ENCODE peak calls at places on chromosomes 11 and 22, in ten cellular contexts. K, S, W, V, I, R, P, G, J and O are unnamed samples. For H3K9me3, the result is how much of the 10 kb centered on the place peaks cover.

GRCh38 chr11:111230122-111230465 is 15.4 kb upstream of the POU2AF2 start:
- DNase-seq in G (no peak), W (no peak), R (no peak), S (no peak), J (no peak), V (no peak), I (no peak), K (no peak), P (no peak), O (no peak)

GRCh38 chr22:21718492-21718891 is 17.1 kb downstream of the YPEL1 start:
- DNase-seq in I (no peak), J (no peak), G (no peak), R (no peak), V (no peak), W (no peak), K (no peak), P (no peak), S (no peak), O (no peak)

GRCh38 chr11:63020671-63021255 is 5.1 kb upstream of the SLC22A8 start:
- DNase-seq in K (no peak), G (no peak), W (no peak), R (no peak), J (no peak), S (no peak), V (peak), I (no peak), P (no peak), O (no peak)

GRCh38 chr11:113723706-113724246 is 17.7 kb upstream of the TMPRSS5 start:
- DNase-seq in J (no peak), I (no peak), V (no peak), P (no peak), S (no peak), G (no peak), R (no peak), K (no peak), W (no peak), O (no peak)

GRCh38 chr11:2792376-2793250 is 92.8 kb upstream of the KCNQ1OT1 start:
- DNase-seq in J (peak), G (peak), R (no peak), P (no peak), W (peak), K (no peak), V (no peak), S (no peak), I (peak), O (peak)

GRCh38 chr22:27859336-27859735 is 57.8 kb upstream of the MN1 start:
- DNase-seq in G (no peak), J (no peak), I (no peak), K (no peak), R (no peak), S (no peak), P (no peak), W (no peak), V (no peak), O (no peak)

GRCh38 chr11:67287355-67288197 is 1.5 kb upstream of the ANKRD13D start:
- DNase-seq in K (no peak), S (no peak), J (peak), P (no peak), I (peak), G (no peak), R (no peak), V (no peak), W (no peak), O (no peak)

GRCh38 chr11:76807206-76807875 is 24.2 kb downstream of the TSKU start:
- DNase-seq in R (peak), V (peak), W (peak), J (peak), I (peak), S (no peak), G (peak), K (no peak), P (peak), O (peak)

GRCh38 chr11:57568330-57568766 is 876 bp upstream of the UBE2L6 start:
- DNase-seq in I (no peak), S (no peak), G (no peak), P (peak), W (no peak), V (no peak), K (peak), J (peak), R (peak), O (peak)

GRCh38 chr11:65559951-65560537 is 1.9 kb upstream of the LTBP3 start:
- DNase-seq in I (no peak), G (no peak), R (no peak), P (peak), S (no peak), V (peak), K (no peak), W (no peak), J (no peak), O (peak)

GRCh38 chr11:111539426-111540113 is 950 bp upstream of the LAYN start:
- DNase-seq in I (no peak), K (no peak), G (no peak), W (no peak), J (no peak), R (no peak), V (no peak), S (no peak), P (no peak), O (no peak)

GRCh38 chr11:13949876-13950275 is 12.6 kb upstream of the SPON1 start:
- DNase-seq in S (no peak), I (no peak), J (no peak), G (no peak), K (no peak), V (no peak), P (peak), R (no peak), W (no peak), O (no peak)

GRCh38 chr11:33735426-33736147 is 636 bp downstream of the CD59 start:
- DNase-seq in G (peak), R (peak), S (peak), V (peak), P (peak), I (peak), W (no peak), J (no peak), K (no peak), O (no peak)

GRCh38 chr11:82733444-82734119 is at the start of gene FAM181B:
- DNase-seq in R (no peak), W (peak), P (peak), K (no peak), G (peak), S (no peak), V (peak), J (peak), I (peak), O (peak)

GRCh38 chr11:120326228-120326627 is 1.1 kb downstream of the TLCD5 start:
- DNase-seq in S (no peak), G (no peak), V (peak), J (no peak), R (no peak), I (no peak), K (no peak), W (no peak), P (peak), O (no peak)

GRCh38 chr11:104531075-104531474 is 367.1 kb upstream of the PDGFD start:
- DNase-seq in J (no peak), P (no peak), K (no peak), G (no peak), I (no peak), R (no peak), W (no peak), S (no peak), V (peak), O (no peak)

GRCh38 chr11:44814881-44815592 is 88.3 kb downstream of the TSPAN18 start:
- DNase-seq in P (peak), R (no peak), I (no peak), W (no peak), G (no peak), J (no peak), V (no peak), K (no peak), S (no peak), O (no peak)

GRCh38 chr11:117457031-117457785 is 129.6 kb downstream of the CEP164 start:
- DNase-seq in K (no peak), J (no peak), I (no peak), S (no peak), R (no peak), W (no peak), P (no peak), V (no peak), G (no peak), O (no peak)

GRCh38 chr22:41799486-41800347 is 762 bp upstream of the CCDC134 start:
- DNase-seq in K (no peak), S (no peak), I (peak), J (peak), W (peak), P (peak), G (peak), V (no peak), R (no peak), O (peak)

GRCh38 chr11:21289686-21290085 is 620.3 kb downstream of the NELL1 start:
- DNase-seq in S (no peak), R (no peak), I (no peak), V (no peak), J (no peak), K (no peak), W (no peak), P (no peak), G (no peak), O (no peak)

GRCh38 chr11:97454988-97455387 is 1065.2 kb downstream of the JRKL start:
- DNase-seq in J (no peak), I (no peak), W (no peak), V (no peak), P (peak), K (no peak), S (no peak), R (no peak), G (no peak), O (no peak)

GRCh38 chr22:31857247-31857646 is 87.1 kb upstream of the YWHAH start:
- DNase-seq in I (no peak), V (no peak), W (no peak), J (no peak), R (no peak), P (no peak), G (no peak), K (no peak), S (no peak), O (no peak)

GRCh38 chr22:25029181-25029580 is 76.7 kb downstream of the KIAA1671 start:
- DNase-seq in W (no peak), V (no peak), G (no peak), K (no peak), I (no peak), R (no peak), S (no peak), P (no peak), J (no peak), O (no peak)

GRCh38 chr11:118010738-118011461 is 24.7 kb downstream of the IL10RA start:
- DNase-seq in K (no peak), J (peak), S (no peak), I (peak), G (peak), W (no peak), R (no peak), P (no peak), V (no peak), O (no peak)

GRCh38 chr11:940496-941135 is 14.9 kb downstream of the AP2A2 start:
- DNase-seq in P (no peak), R (no peak), V (no peak), K (no peak), G (no peak), S (no peak), W (no peak), J (no peak), I (no peak), O (no peak)

GRCh38 chr22:37242395-37242918 is 1.6 kb downstream of the RAC2 start:
- DNase-seq in W (no peak), J (peak), G (peak), R (peak), P (peak), K (no peak), S (peak), V (no peak), I (peak), O (peak)

GRCh38 chr11:30914143-30914762 is 328.1 kb upstream of the MPPED2 start:
- DNase-seq in S (no peak), P (peak), W (no peak), G (peak), V (peak), R (no peak), J (peak), I (peak), K (peak), O (peak)

GRCh38 chr11:122649133-122649532 is 6.4 kb upstream of the UBASH3B start:
- DNase-seq in R (no peak), S (no peak), K (no peak), W (no peak), J (no peak), G (no peak), V (no peak), I (no peak), P (peak), O (no peak)

GRCh38 chr22:30036656-30037055 is 43.6 kb upstream of the HORMAD2 start:
- DNase-seq in G (no peak), K (no peak), R (no peak), J (no peak), I (no peak), V (peak), S (no peak), W (no peak), P (no peak), O (no peak)

GRCh38 chr11:60165946-60166345 is 16.9 kb downstream of the MS4A6A start:
- DNase-seq in P (no peak), G (no peak), V (no peak), K (no peak), I (no peak), R (no peak), W (no peak), J (no peak), S (no peak), O (no peak)

GRCh38 chr11:110858556-110858921 is 146.3 kb upstream of the ARHGAP20 start:
- DNase-seq in K (no peak), J (peak), I (peak), V (no peak), W (peak), G (peak), R (no peak), S (no peak), P (peak), O (peak)

GRCh38 chr11:62444271-62444833 is 25.5 kb downstream of the SCGB1A1 start:
- DNase-seq in J (peak), V (no peak), W (peak), R (no peak), G (peak), P (peak), S (no peak), I (peak), K (peak), O (peak)

GRCh38 chr22:37561209-37562048 is 1.1 kb downstream of the CDC42EP1 start:
- DNase-seq in R (peak), P (peak), V (peak), S (peak), K (peak), G (peak), W (peak), I (peak), J (peak), O (peak)

GRCh38 chr22:45818130-45819085 is 146.8 kb downstream of the ATXN10 start:
- DNase-seq in R (no peak), J (no peak), G (no peak), S (no peak), W (no peak), V (no peak), K (no peak), I (peak), P (no peak), O (no peak)

GRCh38 chr11:114141863-114142590 is 82.5 kb downstream of the ZBTB16 start:
- DNase-seq in I (no peak), G (no peak), W (no peak), R (no peak), V (no peak), S (no peak), P (no peak), K (no peak), J (no peak), O (no peak)

GRCh38 chr11:66852466-66853241 is 4.2 kb upstream of the LRFN4 start:
- DNase-seq in I (no peak), S (no peak), R (no peak), V (no peak), P (no peak), W (no peak), G (no peak), K (no peak), J (no peak), O (no peak)

GRCh38 chr11:797300-798092 is 585 bp downstream of the SLC25A22 start:
- DNase-seq in I (peak), P (peak), G (peak), W (peak), J (peak), R (peak), V (peak), K (peak), S (peak), O (peak)

GRCh38 chr22:36775589-36775965 is 342 bp downstream of the IFT27 start:
- DNase-seq in K (no peak), J (peak), P (peak), W (no peak), I (peak), V (no peak), S (no peak), R (peak), G (peak), O (peak)

GRCh38 chr11:37502202-37502601 is 904.2 kb upstream of the RAG2 start:
- DNase-seq in G (no peak), R (no peak), W (no peak), K (no peak), I (no peak), S (no peak), P (peak), J (no peak), V (no peak), O (no peak)

GRCh38 chr11:46271407-46271806 is 6.1 kb upstream of the CREB3L1 start:
- DNase-seq in J (no peak), W (no peak), R (no peak), S (no peak), I (no peak), K (no peak), P (no peak), G (no peak), V (no peak), O (no peak)
- H3K27ac ChIP-seq in J (no peak), W (no peak), R (no peak), S (no peak), I (peak), K (no peak), P (no peak), G (peak), V (no peak), O (peak)

GRCh38 chr11:11396290-11397042 is 43.4 kb upstream of the CSNK2A3 start:
- DNase-seq in G (no peak), R (no peak), V (peak), J (peak), S (no peak), P (peak), K (peak), I (no peak), W (no peak), O (peak)
- H3K9me3 ChIP-seq in G (under half), R (under half), V (under half), J (under half), S (under half), P (under half), K (under half), I (under half), W (under half), O (under half)

GRCh38 chr11:124758355-124759267 is 3.5 kb downstream of the ESAM start:
- DNase-seq in W (no peak), V (peak), J (peak), R (peak), K (no peak), P (peak), I (peak), S (peak), G (peak), O (peak)
- H3K27ac ChIP-seq in W (peak), V (peak), J (peak), R (no peak), K (no peak), P (no peak), I (peak), S (no peak), G (peak), O (peak)

GRCh38 chr22:47465222-47465621 is 702.8 kb downstream of the TBC1D22A start:
- DNase-seq in K (no peak), R (no peak), S (no peak), W (no peak), I (no peak), J (no peak), V (no peak), P (no peak), G (no peak), O (no peak)

GRCh38 chr22:47463220-47463619 is 700.8 kb downstream of the TBC1D22A start:
- DNase-seq in P (no peak), V (no peak), K (no peak), S (no peak), I (no peak), R (no peak), J (no peak), G (no peak), W (no peak), O (no peak)

GRCh38 chr22:47460870-47461269 is 698.4 kb downstream of the TBC1D22A start:
- DNase-seq in P (no peak), I (no peak), K (no peak), R (no peak), V (peak), G (no peak), J (no peak), W (no peak), S (no peak), O (no peak)

GRCh38 chr22:47465809-47466208 is 703.4 kb downstream of the TBC1D22A start:
- DNase-seq in V (no peak), S (no peak), R (no peak), G (no peak), W (no peak), K (no peak), I (no peak), J (no peak), P (no peak), O (no peak)
- H3K9me3 ChIP-seq in V (under half), S (under half), R (under half), G (under half), W (under half), K (under half), I (under half), J (under half), P (under half), O (under half)

GRCh38 chr11:47571895-47572294 is 6.5 kb downstream of the PTPMT1 start:
- DNase-seq in I (no peak), J (no peak), K (no peak), R (no peak), S (no peak), W (no peak), G (no peak), V (no peak), P (no peak), O (no peak)

GRCh38 chr11:47569646-47570045 is 4.2 kb downstream of the PTPMT1 start:
- DNase-seq in I (no peak), J (no peak), V (no peak), R (no peak), P (no peak), W (no peak), G (no peak), S (no peak), K (no peak), O (no peak)

GRCh38 chr11:47573321-47573720 is 5.4 kb downstream of the KBTBD4 start:
- DNase-seq in R (no peak), G (no peak), K (no peak), V (no peak), S (no peak), J (no peak), P (no peak), W (no peak), I (peak), O (no peak)

GRCh38 chr11:47571012-47571729 is 5.8 kb downstream of the PTPMT1 start:
- DNase-seq in S (no peak), P (no peak), J (no peak), G (no peak), W (no peak), I (no peak), R (no peak), V (no peak), K (no peak), O (no peak)

DNA sequence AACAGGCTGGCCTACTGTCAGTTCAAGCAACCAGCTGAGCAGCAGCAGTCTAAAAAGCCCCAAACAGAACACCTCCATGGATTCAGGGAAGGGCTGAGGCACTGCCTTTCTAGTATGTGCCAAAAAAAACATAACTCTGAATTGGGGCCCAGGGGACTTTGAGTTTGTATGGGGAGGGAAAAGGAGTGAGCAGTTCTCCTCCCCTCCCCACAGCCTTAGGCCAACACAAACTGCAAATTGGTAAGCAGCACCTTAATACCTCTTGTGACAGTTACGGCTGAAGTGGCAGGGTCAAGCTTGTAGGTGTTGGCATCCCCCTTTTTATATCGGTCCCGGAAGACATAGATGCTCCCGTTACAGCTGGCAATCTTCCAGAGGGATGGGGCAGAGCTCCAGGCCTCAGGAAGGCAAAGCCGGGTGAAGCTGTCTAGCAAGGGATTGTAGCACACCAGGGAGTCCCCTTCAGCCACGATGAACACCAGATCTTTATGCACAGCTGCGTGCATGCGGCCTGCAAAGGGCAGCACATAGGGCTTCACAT is 6.0 kb downstream of the KBTBD4 start:
- DNase-seq in P (no peak), G (no peak), V (no peak), J (no peak), S (no peak), R (no peak), I (no peak), K (no peak), W (no peak), O (no peak)
- H3K27ac ChIP-seq in P (no peak), G (no peak), V (no peak), J (no peak), S (no peak), R (no peak), I (peak), K (no peak), W (peak), O (no peak)

GRCh38 chr11:69836401-69836800 is 17.2 kb upstream of the FGF3 start:
- DNase-seq in S (no peak), I (no peak), G (no peak), R (no peak), P (no peak), K (no peak), V (no peak), W (no peak), J (no peak), O (no peak)
- H3K9me3 ChIP-seq in S (under half), I (under half), G (under half), R (under half), P (under half), K (under half), V (under half), W (under half), J (under half), O (under half)